ENCODE peak calls at places on chromosomes 2 and 18, in six cellular contexts. C is HCT116, R is A549, D is GM13977, F is choroid plexus epithelial cell, Z is AG04450. E is an unnamed sample.

GRCh38 chr2:85917887-85918795 is 29.4 kb upstream of the ST3GAL5 start:
- DNase-seq in Z (no peak), C (no peak), R (no peak), D (no peak), F (no peak), E (no peak)

GRCh38 chr2:8566788-8567468 is 114.9 kb upstream of the ID2 start:
- DNase-seq in F (no peak), Z (no peak), R (no peak), D (no peak), C (no peak), E (no peak)

GRCh38 chr2:20065885-20066602 is 14.6 kb upstream of the LAPTM4A start:
- DNase-seq in R (peak; percentile 77), C (no peak), F (peak; percentile 69), Z (no peak), D (no peak), E (no peak)

GRCh38 chr18:37962316-37962966 is 396.8 kb upstream of the CELF4 start:
- DNase-seq in D (no peak), Z (no peak), F (no peak), R (no peak), C (no peak), E (peak; percentile 4)

GRCh38 chr2:199465988-199466703 is 8.4 kb upstream of the SATB2 start:
- DNase-seq in R (no peak), D (peak; percentile 25), F (no peak), C (no peak), Z (no peak), E (no peak)

GRCh38 chr2:195569255-195569654 is 87.8 kb upstream of the SLC39A10 start:
- DNase-seq in C (no peak), Z (no peak), F (no peak), D (no peak), R (no peak), E (no peak)

GRCh38 chr18:80068571-80069272 is 34.5 kb downstream of the RBFA start:
- DNase-seq in R (no peak), D (no peak), C (no peak), F (no peak), Z (no peak), E (no peak)

GRCh38 chr2:241656190-241656741 is 18.8 kb downstream of the ATG4B start:
- DNase-seq in Z (no peak), R (no peak), C (no peak), D (no peak), F (no peak), E (no peak)

GRCh38 chr18:6729247-6730091 is at the start of gene ARHGAP28:
- DNase-seq in D (peak; percentile 50), Z (peak; percentile 86), F (peak; percentile 91), C (no peak), R (peak; percentile 5), E (peak; percentile 69)

GRCh38 chr2:128008089-128008672 is 19.7 kb downstream of the SAP130 start:
- DNase-seq in C (no peak), D (no peak), R (no peak), Z (no peak), F (peak; percentile 9), E (no peak)

GRCh38 chr2:159539701-159540100 is 76.6 kb downstream of the BAZ2B start:
- DNase-seq in R (no peak), C (no peak), Z (no peak), F (no peak), D (no peak), E (no peak)

GRCh38 chr18:8802031-8802679 is 96.8 kb downstream of the MTCL1 start:
- DNase-seq in D (no peak), F (peak; percentile 30), Z (no peak), C (no peak), R (no peak), E (no peak)

GRCh38 chr2:162300271-162300670 is 18.2 kb downstream of the IFIH1 start:
- DNase-seq in Z (no peak), R (no peak), C (no peak), F (peak; percentile 22), D (no peak), E (no peak)

GRCh38 chr2:27185331-27186026 is 26.4 kb upstream of the ATRAID start:
- DNase-seq in F (peak; percentile 57), C (no peak), Z (no peak), R (no peak), D (no peak), E (no peak)

GRCh38 chr2:229206548-229206947 is 64.5 kb downstream of the PID1 start:
- DNase-seq in C (no peak), F (no peak), D (no peak), R (no peak), Z (no peak), E (no peak)

GRCh38 chr2:82199493-82199852 is 1894.9 kb upstream of the LRRTM1 start:
- DNase-seq in F (no peak), Z (no peak), D (no peak), C (no peak), R (no peak), E (no peak)

GRCh38 chr2:46117379-46117778 is 179.8 kb upstream of the EPAS1 start:
- DNase-seq in D (no peak), Z (no peak), F (peak; percentile 81), C (peak; percentile 41), R (peak; percentile 73), E (no peak)

GRCh38 chr2:212922701-212923100 is 228.7 kb downstream of the IKZF2 start:
- DNase-seq in D (no peak), F (peak; percentile 58), Z (no peak), R (no peak), C (no peak), E (no peak)

GRCh38 chr2:65220432-65221131 is 7.0 kb upstream of the ACTR2 start:
- DNase-seq in Z (no peak), D (no peak), R (no peak), C (no peak), F (peak; percentile 27), E (no peak)

GRCh38 chr2:222837643-222838056 is 23.2 kb upstream of the ACSL3 start:
- DNase-seq in F (peak; percentile 66), D (no peak), C (no peak), R (peak; percentile 55), Z (no peak), E (no peak)

GRCh38 chr2:82968381-82968780 is 1490.7 kb downstream of the SUCLG1 start:
- DNase-seq in C (no peak), D (no peak), R (no peak), F (peak; percentile 75), Z (no peak), E (no peak)

GRCh38 chr2:25400576-25401241 is 59.0 kb upstream of the DNMT3A start:
- DNase-seq in Z (no peak), C (no peak), R (no peak), D (no peak), F (no peak), E (no peak)

GRCh38 chr2:29013046-29013780 is 32.1 kb downstream of the TOGARAM2 start:
- DNase-seq in F (peak; percentile 82), D (no peak), R (no peak), Z (no peak), C (no peak), E (no peak)

GRCh38 chr2:140586379-140586778 is 1544.4 kb downstream of the LRP1B start:
- DNase-seq in C (peak; percentile 45), D (peak; percentile 22), R (peak; percentile 27), F (peak; percentile 38), Z (no peak), E (peak; percentile 4)

GRCh38 chr2:238240761-238241711 is 1.2 kb upstream of the HES6 start:
- DNase-seq in F (no peak), C (peak; percentile 41), Z (no peak), D (peak; percentile 58), R (no peak), E (peak; percentile 72)

GRCh38 chr2:10914272-10914693 is 2.5 kb downstream of the KCNF1 start:
- DNase-seq in R (peak; percentile 62), D (no peak), C (no peak), F (peak; percentile 17), Z (no peak), E (no peak)

GRCh38 chr2:216349366-216349765 is 22.9 kb downstream of the MARCHF4 start:
- DNase-seq in C (no peak), D (no peak), R (no peak), F (no peak), Z (no peak), E (no peak)

GRCh38 chr2:37997629-37998028 is 72.5 kb downstream of the RMDN2 start:
- DNase-seq in F (no peak), Z (no peak), C (no peak), D (no peak), R (no peak), E (no peak)

GRCh38 chr2:37992631-37993030 is 67.5 kb downstream of the RMDN2 start:
- DNase-seq in F (no peak), R (no peak), D (no peak), Z (no peak), C (no peak), E (no peak)

GRCh38 chr2:37993135-37993534 is 68.0 kb downstream of the RMDN2 start:
- DNase-seq in D (no peak), C (no peak), F (peak; percentile 73), Z (no peak), R (no peak), E (no peak)
- TF ChIP-seq CTCF in D (no peak), C (peak; percentile 36), F (peak; percentile 58), Z (peak; percentile 35), R (no peak), E (peak; percentile 43)

GRCh38 chr2:50513724-50514123 is 518.2 kb downstream of the NRXN1 start:
- DNase-seq in C (no peak), F (no peak), R (no peak), D (no peak), Z (no peak), E (no peak)
- TF ChIP-seq CTCF in C (peak; percentile 29), F (peak; percentile 20), R (no peak), D (no peak), Z (peak; percentile 34), E (peak; percentile 30)

DNA sequence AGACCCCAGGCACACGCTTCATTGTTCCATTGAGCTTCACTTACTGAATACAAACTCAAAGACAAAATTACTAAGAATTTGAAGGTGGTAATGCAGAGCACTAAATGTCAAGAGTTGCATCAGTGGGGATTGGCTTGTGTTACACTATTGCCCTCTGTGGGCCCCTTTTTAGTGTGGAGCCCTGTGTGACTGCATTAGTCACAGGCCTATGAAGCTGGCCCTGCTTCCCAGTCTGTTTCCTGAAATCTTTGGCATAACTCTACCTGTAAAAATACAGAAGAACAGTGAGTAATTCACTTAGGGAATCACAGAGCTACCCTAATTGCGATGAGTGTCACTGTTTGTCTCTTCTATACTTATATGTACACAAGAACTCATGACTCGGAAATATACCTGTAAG is 40.0 kb upstream of the STPG4 start:
- DNase-seq in D (no peak), F (no peak), Z (no peak), C (no peak), R (no peak), E (no peak)
- TF ChIP-seq CTCF in D (no peak), F (no peak), Z (no peak), C (no peak), R (peak; percentile 20), E (no peak)

DNA sequence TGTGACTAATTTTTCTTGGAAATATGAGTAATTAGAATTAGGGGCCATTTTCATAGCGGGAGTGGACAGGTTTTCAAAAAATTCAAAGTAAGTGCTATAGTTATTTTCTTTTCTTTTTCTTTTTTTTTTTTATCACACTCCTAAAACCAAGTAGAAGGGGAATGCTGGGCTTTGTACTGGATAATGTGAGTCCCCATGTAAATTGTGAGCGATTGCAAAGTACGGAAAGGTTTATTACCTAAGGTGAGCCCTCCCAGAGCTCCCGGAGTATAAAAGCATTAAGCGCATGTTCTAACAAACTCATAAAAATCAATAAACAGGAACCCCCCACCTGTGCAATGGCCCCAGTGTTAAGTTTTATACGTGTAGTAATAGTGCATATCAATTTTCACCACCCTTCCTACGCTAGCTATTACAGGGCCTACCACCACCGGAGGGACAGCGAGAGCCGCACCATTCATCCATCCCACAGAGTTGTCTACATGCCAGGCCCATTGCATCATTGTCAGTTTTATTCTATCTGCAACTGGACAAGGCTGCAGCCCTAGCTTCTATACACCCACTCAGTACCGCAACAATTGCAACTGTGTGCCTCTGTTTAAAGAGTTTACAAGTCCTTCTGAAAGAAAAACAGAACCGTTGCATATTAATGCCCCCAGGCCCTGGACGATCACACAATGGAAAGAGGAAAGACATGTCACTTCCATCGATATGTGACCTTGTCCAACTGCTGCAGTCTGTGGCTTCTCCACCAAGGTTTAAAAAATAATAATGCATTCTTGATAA is 58.7 kb downstream of the ZEB2 start:
- DNase-seq in C (no peak), F (peak; percentile 88), Z (peak; percentile 44), D (no peak), R (no peak), E (peak; percentile 36)
- TF ChIP-seq CTCF in C (no peak), F (peak; percentile 42), Z (peak; percentile 12), D (no peak), R (no peak), E (no peak)

E was measured in neural crest cell.